ENCODE peak calls at places on chromosomes 12 and 14, in eight cellular contexts. W, U, N, K, M, T, I and V are unnamed samples.
A peak's percentile ranks its signal among the peaks of the same experiment; 100 is the strongest.

GRCh38 chr14:80134321-80134720 is 77.0 kb downstream of the DIO2 start:
- DNase-seq in W (no peak), U (no peak), N (no peak), K (no peak), M (no peak), T (no peak), I (no peak), V (no peak)

GRCh38 chr12:113149361-113150150 is at the start of gene CFAP73:
- DNase-seq in W (peak; percentile 85), U (peak; percentile 93), N (peak; percentile 50), K (no peak), M (peak; percentile 52), T (peak; percentile 55), I (peak; percentile 58), V (peak; percentile 57)

GRCh38 chr12:124386059-124386458 is 91.2 kb downstream of the RFLNA start:
- DNase-seq in W (peak; percentile 49), U (peak; percentile 53), N (no peak), K (no peak), M (no peak), T (no peak), I (no peak), V (no peak)

GRCh38 chr14:96027356-96028335 is 11.5 kb upstream of the C14orf132 start:
- DNase-seq in W (no peak), U (no peak), N (no peak), K (no peak), M (no peak), T (no peak), I (peak; percentile 43), V (no peak)

GRCh38 chr12:97595936-97596335 is 133.3 kb downstream of the RMST start:
- DNase-seq in W (peak; percentile 14), U (peak; percentile 66), N (no peak), K (no peak), M (no peak), T (no peak), I (no peak), V (no peak)

GRCh38 chr12:56261503-56262230 is 3.5 kb upstream of the ANKRD52 start:
- DNase-seq in W (peak; percentile 49), U (peak; percentile 95), N (no peak), K (no peak), M (peak; percentile 86), T (no peak), I (no peak), V (no peak)

GRCh38 chr12:68291396-68292036 is 38.1 kb upstream of the IL22 start:
- DNase-seq in W (no peak), U (peak; percentile 9), N (no peak), K (no peak), M (no peak), T (no peak), I (no peak), V (no peak)

GRCh38 chr12:104275689-104276088 is 27.9 kb upstream of the EID3 start:
- DNase-seq in W (no peak), U (peak; percentile 91), N (no peak), K (no peak), M (no peak), T (peak; percentile 6), I (no peak), V (no peak)

GRCh38 chr12:86233126-86233525 is 23.1 kb downstream of the MGAT4C start:
- DNase-seq in W (peak; percentile 18), U (peak; percentile 56), N (no peak), K (no peak), M (no peak), T (peak; percentile 24), I (no peak), V (no peak)

GRCh38 chr12:9754984-9755383 is 5.7 kb downstream of the CD69 start:
- DNase-seq in W (no peak), U (no peak), N (no peak), K (no peak), M (no peak), T (no peak), I (no peak), V (no peak)

GRCh38 chr12:2094597-2094996 is 41.8 kb downstream of the CACNA1C start:
- DNase-seq in W (no peak), U (no peak), N (no peak), K (no peak), M (no peak), T (no peak), I (no peak), V (no peak)